ENCODE peak calls at places on chromosomes 6 and 20, in four cellular contexts. One of them, this sample, is unnamed.
A peak's percentile ranks its signal among the peaks of the same experiment; 100 is the strongest.

GRCh38 chr6:37630281-37630799 is 67.3 kb downstream of the MDGA1 start:
- DNase-seq in GM23248: peak; percentile 99
- DNase-seq in hepatocyte: peak; percentile 45
- DNase-seq in spleen: no peak
- DNase-seq in this sample: peak; percentile 24

GRCh38 chr6:106192824-106193223 is 106.7 kb downstream of the PRDM1 start:
- DNase-seq in GM23248: peak; percentile 66
- DNase-seq in spleen: no peak
- DNase-seq in hepatocyte: no peak
- DNase-seq in this sample: no peak

GRCh38 chr20:45229264-45230056 is 8.3 kb downstream of the SEMG2 start:
- DNase-seq in hepatocyte: peak; percentile 46
- DNase-seq in spleen: peak; percentile 84
- DNase-seq in GM23248: peak; percentile 23
- DNase-seq in this sample: no peak

GRCh38 chr6:113120577-113121285 is 736.4 kb upstream of the MARCKS start:
- DNase-seq in GM23248: peak; percentile 95
- DNase-seq in hepatocyte: peak; percentile 5
- DNase-seq in spleen: no peak
- DNase-seq in this sample: no peak

GRCh38 chr20:32189691-32190607 is 17.6 kb downstream of the PLAGL2 start:
- DNase-seq in spleen: peak; percentile 81
- DNase-seq in GM23248: peak; percentile 73
- DNase-seq in hepatocyte: peak; percentile 82
- DNase-seq in this sample: no peak

GRCh38 chr6:4577406-4577805 is 198.8 kb upstream of the CDYL start:
- DNase-seq in GM23248: peak; percentile 92
- DNase-seq in hepatocyte: peak; percentile 40
- DNase-seq in spleen: no peak
- DNase-seq in this sample: no peak

GRCh38 chr6:149031545-149032317 is 284.9 kb downstream of the UST start:
- DNase-seq in GM23248: peak; percentile 88
- DNase-seq in spleen: no peak
- DNase-seq in hepatocyte: no peak
- DNase-seq in this sample: peak; percentile 69

GRCh38 chr20:32477594-32478512 is 107.3 kb downstream of the NOL4L start:
- DNase-seq in GM23248: peak; percentile 30
- DNase-seq in spleen: peak; percentile 49
- DNase-seq in hepatocyte: peak; percentile 48
- DNase-seq in this sample: no peak

GRCh38 chr6:2665169-2666070 is 85.3 kb downstream of the MYLK4 start:
- DNase-seq in spleen: no peak
- DNase-seq in GM23248: no peak
- DNase-seq in hepatocyte: no peak
- DNase-seq in this sample: no peak

GRCh38 chr20:36820928-36821327 is 47.4 kb upstream of the DSN1 start:
- DNase-seq in GM23248: no peak
- DNase-seq in spleen: no peak
- DNase-seq in hepatocyte: no peak
- DNase-seq in this sample: no peak

GRCh38 chr6:119446623-119447008 is 97.1 kb upstream of the MAN1A1 start:
- DNase-seq in spleen: no peak
- DNase-seq in GM23248: peak; percentile 51
- DNase-seq in hepatocyte: peak; percentile 16
- DNase-seq in this sample: no peak

GRCh38 chr6:87200469-87201174 is 45.3 kb downstream of the ZNF292 start:
- DNase-seq in GM23248: peak; percentile 58
- DNase-seq in hepatocyte: no peak
- DNase-seq in spleen: no peak
- DNase-seq in this sample: no peak

GRCh38 chr20:31751126-31751525 is 12.0 kb downstream of the TPX2 start:
- DNase-seq in hepatocyte: no peak
- DNase-seq in spleen: no peak
- DNase-seq in GM23248: peak; percentile 88
- DNase-seq in this sample: no peak

GRCh38 chr6:3318226-3318625 is 59.5 kb downstream of the PSMG4 start:
- DNase-seq in spleen: peak; percentile 74
- DNase-seq in hepatocyte: no peak
- DNase-seq in GM23248: no peak
- DNase-seq in this sample: no peak

GRCh38 chr6:130148181-130148580 is 74.6 kb downstream of the SAMD3 start:
- DNase-seq in spleen: no peak
- DNase-seq in hepatocyte: no peak
- DNase-seq in GM23248: no peak
- DNase-seq in this sample: no peak

GRCh38 chr6:130473886-130474285 is 108.1 kb downstream of the TMEM200A start:
- DNase-seq in spleen: no peak
- DNase-seq in hepatocyte: no peak
- DNase-seq in GM23248: peak; percentile 94
- DNase-seq in this sample: no peak

GRCh38 chr6:150307520-150307919 is 61.3 kb upstream of the IYD start:
- DNase-seq in hepatocyte: no peak
- DNase-seq in spleen: no peak
- DNase-seq in GM23248: no peak
- DNase-seq in this sample: no peak

GRCh38 chr6:26233608-26234420 is 131.2 kb upstream of the BTN3A2 start:
- DNase-seq in GM23248: peak; percentile 66
- DNase-seq in hepatocyte: no peak
- DNase-seq in spleen: peak; percentile 93
- DNase-seq in this sample: peak; percentile 69

GRCh38 chr6:22845467-22845866 is 276.1 kb downstream of the HDGFL1 start:
- DNase-seq in spleen: no peak
- DNase-seq in GM23248: no peak
- DNase-seq in hepatocyte: no peak
- DNase-seq in this sample: no peak

GRCh38 chr20:46811328-46812084 is 83.1 kb upstream of the EYA2 start:
- DNase-seq in GM23248: no peak
- DNase-seq in hepatocyte: no peak
- DNase-seq in spleen: no peak
- DNase-seq in this sample: no peak

GRCh38 chr6:26550250-26550993 is 12.3 kb downstream of the HMGN4 start:
- DNase-seq in GM23248: peak; percentile 75
- DNase-seq in spleen: peak; percentile 83
- DNase-seq in hepatocyte: peak; percentile 83
- DNase-seq in this sample: no peak

GRCh38 chr20:49446808-49447207 is 35.7 kb downstream of the KCNB1 start:
- DNase-seq in GM23248: peak; percentile 27
- DNase-seq in hepatocyte: peak; percentile 65
- DNase-seq in spleen: no peak
- DNase-seq in this sample: peak; percentile 75

GRCh38 chr20:52540489-52540888 is 348.9 kb upstream of the ZFP64 start:
- DNase-seq in spleen: no peak
- DNase-seq in GM23248: no peak
- DNase-seq in hepatocyte: peak; percentile 38
- DNase-seq in this sample: no peak

GRCh38 chr6:700490-700889 is 7.6 kb upstream of the EXOC2 start:
- DNase-seq in spleen: no peak
- DNase-seq in GM23248: no peak
- DNase-seq in hepatocyte: no peak
- DNase-seq in this sample: no peak
- H3K4me1 ChIP-seq in spleen: no peaks in the 10 kb centered on the region
- H3K4me1 ChIP-seq in GM23248: no peaks in the 10 kb centered on the region
- H3K4me1 ChIP-seq in hepatocyte: peaks cover 16% of the 10 kb centered on the region
- H3K4me1 ChIP-seq in this sample: no peaks in the 10 kb centered on the region

DNA sequence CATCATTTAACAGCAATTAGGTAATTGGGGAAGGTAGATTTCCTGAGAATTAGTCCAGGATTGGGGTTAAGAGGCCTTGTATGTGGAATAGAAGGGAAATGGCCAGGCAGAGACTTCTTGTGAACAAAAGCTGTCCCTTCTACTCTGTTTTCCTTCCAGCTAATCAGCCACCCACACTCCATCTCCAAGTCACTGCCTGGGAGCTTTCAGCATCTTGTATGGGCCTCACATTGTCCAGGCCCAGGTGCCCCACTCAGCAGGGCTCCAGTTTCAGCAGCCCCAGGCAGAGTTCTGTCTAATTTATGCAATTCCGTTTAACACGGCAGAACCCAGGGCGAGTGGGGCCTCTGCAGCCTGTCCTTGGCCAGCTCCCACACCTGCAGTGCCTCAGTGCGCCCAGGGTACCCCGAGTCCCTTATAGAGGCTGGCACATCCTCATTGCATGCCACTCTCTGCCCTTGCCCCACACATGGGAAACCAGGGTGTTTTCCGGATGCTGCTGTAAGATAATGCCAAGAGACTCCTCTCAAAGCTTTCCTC is 113.0 kb downstream of the EDN3 start:
- DNase-seq in GM23248: no peak
- DNase-seq in spleen: no peak
- DNase-seq in hepatocyte: no peak
- DNase-seq in this sample: no peak
- H3K27me3 ChIP-seq in GM23248: no peaks in the 10 kb centered on the region
- H3K27me3 ChIP-seq in spleen: peaks cover 12% of the 10 kb centered on the region
- H3K27me3 ChIP-seq in hepatocyte: peaks cover 3% of the 10 kb centered on the region
- H3K27me3 ChIP-seq in this sample: peaks cover 27% of the 10 kb centered on the region

GRCh38 chr6:35620706-35621105 is 68.0 kb downstream of the FKBP5 start:
- DNase-seq in spleen: no peak
- DNase-seq in GM23248: no peak
- DNase-seq in hepatocyte: no peak
- DNase-seq in this sample: no peak

GRCh38 chr6:35624341-35625070 is 64.2 kb downstream of the FKBP5 start:
- DNase-seq in GM23248: peak; percentile 40
- DNase-seq in spleen: no peak
- DNase-seq in hepatocyte: no peak
- DNase-seq in this sample: no peak

GRCh38 chr6:35622283-35622682 is 66.4 kb downstream of the FKBP5 start:
- DNase-seq in hepatocyte: no peak
- DNase-seq in GM23248: no peak
- DNase-seq in spleen: no peak
- DNase-seq in this sample: no peak
- H3K4me1 ChIP-seq in hepatocyte: no peaks in the 10 kb centered on the region
- H3K4me1 ChIP-seq in GM23248: peaks cover 8% of the 10 kb centered on the region
- H3K4me1 ChIP-seq in spleen: no peaks in the 10 kb centered on the region
- H3K4me1 ChIP-seq in this sample: no peaks in the 10 kb centered on the region

GRCh38 chr20:51400051-51400926 is 142.2 kb downstream of the NFATC2 start:
- DNase-seq in spleen: peak; percentile 84
- DNase-seq in hepatocyte: no peak
- DNase-seq in GM23248: no peak
- DNase-seq in this sample: no peak
- H3K27me3 ChIP-seq in spleen: no peaks in the 10 kb centered on the region
- H3K27me3 ChIP-seq in hepatocyte: no peaks in the 10 kb centered on the region
- H3K27me3 ChIP-seq in GM23248: no peaks in the 10 kb centered on the region
- H3K27me3 ChIP-seq in this sample: no peaks in the 10 kb centered on the region

GRCh38 chr20:10659651-10660601 is 13.9 kb downstream of the JAG1 start:
- DNase-seq in hepatocyte: peak; percentile 48
- DNase-seq in spleen: no peak
- DNase-seq in GM23248: no peak
- DNase-seq in this sample: peak; percentile 49

GRCh38 chr20:10662151-10662550 is 11.6 kb downstream of the JAG1 start:
- DNase-seq in hepatocyte: no peak
- DNase-seq in GM23248: no peak
- DNase-seq in spleen: no peak
- DNase-seq in this sample: no peak

GRCh38 chr20:10658876-10659632 is 14.7 kb downstream of the JAG1 start:
- DNase-seq in hepatocyte: no peak
- DNase-seq in GM23248: peak; percentile 28
- DNase-seq in spleen: no peak
- DNase-seq in this sample: no peak

GRCh38 chr20:10661261-10661660 is 12.5 kb downstream of the JAG1 start:
- DNase-seq in hepatocyte: no peak
- DNase-seq in spleen: no peak
- DNase-seq in GM23248: no peak
- DNase-seq in this sample: no peak

DNA sequence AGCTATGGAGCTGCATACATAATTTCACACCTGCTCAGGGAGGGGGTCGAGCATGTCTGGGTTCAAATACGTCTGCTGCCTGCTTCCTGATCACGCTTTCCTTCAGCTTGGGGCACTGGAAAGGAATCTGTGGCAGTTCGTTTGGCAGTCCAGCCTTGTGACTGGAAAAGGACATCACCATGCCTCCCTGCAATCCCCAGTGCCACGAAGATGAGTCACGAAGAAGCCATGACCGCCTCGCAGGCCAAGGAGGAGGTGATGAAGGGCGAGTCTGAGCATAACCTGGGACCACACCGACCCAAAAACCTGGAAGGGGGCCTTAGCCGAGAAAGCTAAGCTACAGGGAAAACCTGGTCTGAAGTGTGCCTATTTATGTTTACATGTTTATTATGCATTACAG is 13.1 kb downstream of the JAG1 start:
- DNase-seq in spleen: no peak
- DNase-seq in hepatocyte: no peak
- DNase-seq in GM23248: peak; percentile 55
- DNase-seq in this sample: no peak
- H3K4me1 ChIP-seq in spleen: peaks cover 4% of the 10 kb centered on the region
- H3K4me1 ChIP-seq in hepatocyte: peaks cover 62% of the 10 kb centered on the region
- H3K4me1 ChIP-seq in GM23248: no peaks in the 10 kb centered on the region
- H3K4me1 ChIP-seq in this sample: no peaks in the 10 kb centered on the region

GRCh38 chr20:57927376-57927775 is 217.6 kb upstream of the PMEPA1 start:
- DNase-seq in GM23248: no peak
- DNase-seq in spleen: no peak
- DNase-seq in hepatocyte: no peak
- DNase-seq in this sample: peak; percentile 2
- H3K27me3 ChIP-seq in GM23248: no peaks in the 10 kb centered on the region
- H3K27me3 ChIP-seq in spleen: peaks cover 8% of the 10 kb centered on the region
- H3K27me3 ChIP-seq in hepatocyte: no peaks in the 10 kb centered on the region
- H3K27me3 ChIP-seq in this sample: no peaks in the 10 kb centered on the region

DNA sequence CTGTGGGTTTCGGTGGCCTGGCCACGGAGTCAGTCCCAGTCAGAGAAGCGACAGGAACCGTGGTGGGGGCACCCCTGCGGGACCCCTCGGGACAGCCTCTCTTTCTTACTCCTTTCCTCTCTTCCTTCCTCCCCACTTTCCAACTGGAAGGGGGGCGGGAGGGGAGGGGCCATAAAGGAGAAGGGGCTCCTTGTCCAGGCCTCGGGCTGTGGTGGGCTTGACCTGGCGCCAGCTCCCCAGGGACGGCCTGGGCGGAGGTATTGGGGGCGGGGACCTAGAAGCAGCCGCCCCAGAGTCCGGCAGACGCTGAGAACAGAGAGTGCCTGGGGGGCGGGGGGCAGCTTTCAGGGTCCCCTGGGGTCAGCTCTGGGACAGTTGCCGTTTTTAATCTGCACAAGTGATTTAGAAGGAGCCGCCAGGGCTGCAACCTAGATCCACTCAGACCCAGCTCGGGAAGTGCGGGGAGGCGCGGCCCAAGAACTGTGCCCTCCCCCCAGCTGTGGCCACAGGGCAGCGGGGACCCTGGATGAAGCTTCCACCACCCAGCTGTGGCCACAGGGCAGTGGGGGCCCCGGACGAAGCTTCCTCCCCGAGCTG is 6.4 kb upstream of the ABHD16B start:
- DNase-seq in spleen: peak; percentile 80
- DNase-seq in hepatocyte: no peak
- DNase-seq in GM23248: peak; percentile 41
- DNase-seq in this sample: no peak
- H3K4me1 ChIP-seq in spleen: peaks cover 54% of the 10 kb centered on the region
- H3K4me1 ChIP-seq in hepatocyte: peaks cover 36% of the 10 kb centered on the region
- H3K4me1 ChIP-seq in GM23248: peaks cover 10% of the 10 kb centered on the region
- H3K4me1 ChIP-seq in this sample: peaks cover 28% of the 10 kb centered on the region